ENCODE peak calls at places on chromosomes 3 and 15, in six cellular contexts. O is tibial nerve, V is OCI-LY7, B is brain microvascular endothelial cell, J is WERI-Rb-1, R is cardiac fibroblast. U is an unnamed sample.

GRCh38 chr3:138426211-138426610 is 8.2 kb upstream of the ESYT3 start:
- DNase-seq in O (no peak), V (no peak), B (no peak), J (no peak), R (peak), U (peak)

GRCh38 chr3:45321607-45322391 is 66.6 kb upstream of the LARS2 start:
- DNase-seq in O (no peak), V (no peak), B (no peak), J (no peak), R (no peak), U (no peak)

GRCh38 chr3:21390136-21390535 is 360.9 kb downstream of the ZNF385D start:
- DNase-seq in O (no peak), V (no peak), B (peak), J (no peak), R (peak), U (peak)

GRCh38 chr15:69782809-69783208 is 314.9 kb downstream of the TLE3 start:
- DNase-seq in O (no peak), V (peak), B (no peak), J (peak), R (no peak), U (no peak)

GRCh38 chr3:79568938-79569337 is 198.9 kb downstream of the ROBO1 start:
- DNase-seq in O (no peak), V (no peak), B (no peak), J (no peak), R (no peak), U (no peak)

GRCh38 chr3:111929484-111929883 is 49.3 kb upstream of the ABHD10 start:
- DNase-seq in O (no peak), V (no peak), B (no peak), J (no peak), R (no peak), U (no peak)

GRCh38 chr3:111810909-111811308 is 48.2 kb upstream of the PHLDB2 start:
- DNase-seq in O (no peak), V (no peak), B (peak), J (no peak), R (peak), U (peak)

GRCh38 chr3:184005981-184006507 is 11.6 kb downstream of the ABCC5 start:
- DNase-seq in O (no peak), V (peak), B (peak), J (peak), R (peak), U (peak)

GRCh38 chr3:98021821-98022220 is 13.3 kb downstream of the GABRR3 start:
- DNase-seq in O (no peak), V (no peak), B (peak), J (no peak), R (peak), U (peak)

GRCh38 chr3:164179110-164179774 is 899.1 kb downstream of the SI start:
- DNase-seq in O (no peak), V (no peak), B (no peak), J (no peak), R (no peak), U (no peak)

GRCh38 chr3:64384561-64384960 is 159.3 kb upstream of the PRICKLE2 start:
- DNase-seq in O (no peak), V (no peak), B (no peak), J (no peak), R (no peak), U (no peak)

GRCh38 chr15:39578851-39579486 is 1.9 kb upstream of the THBS1 start:
- DNase-seq in O (no peak), V (no peak), B (no peak), J (no peak), R (no peak), U (peak)

GRCh38 chr3:104388624-104389023 is 978.1 kb upstream of the ALCAM start:
- DNase-seq in O (no peak), V (no peak), B (peak), J (no peak), R (peak), U (peak)

GRCh38 chr15:40150163-40150925 is 10.5 kb upstream of the BUB1B start:
- DNase-seq in O (no peak), V (no peak), B (peak), J (no peak), R (peak), U (peak)

GRCh38 chr15:63003836-63004610 is 38.5 kb upstream of the TPM1 start:
- DNase-seq in O (no peak), V (no peak), B (no peak), J (no peak), R (no peak), U (no peak)

GRCh38 chr3:194906229-194906629 is 220.5 kb downstream of the FAM43A start:
- DNase-seq in O (no peak), V (no peak), B (no peak), J (no peak), R (peak), U (peak)

GRCh38 chr3:54853573-54854404 is 74.1 kb downstream of the LRTM1 start:
- DNase-seq in O (peak), V (peak), B (peak), J (peak), R (peak), U (peak)

GRCh38 chr3:132343018-132343612 is 25.9 kb downstream of the ACP3 start:
- DNase-seq in O (no peak), V (peak), B (peak), J (peak), R (peak), U (peak)

GRCh38 chr15:73844356-73844755 is 29.0 kb upstream of the TBC1D21 start:
- DNase-seq in O (no peak), V (no peak), B (peak), J (no peak), R (peak), U (no peak)

GRCh38 chr3:130658666-130659065 is 88.0 kb downstream of the PIK3R4 start:
- DNase-seq in O (no peak), V (no peak), B (no peak), J (no peak), R (peak), U (peak)

GRCh38 chr15:42409011-42409410 is 49.7 kb downstream of the CAPN3 start:
- DNase-seq in O (no peak), V (no peak), B (no peak), J (no peak), R (no peak), U (no peak)

GRCh38 chr3:139675327-139675726 is 2.4 kb downstream of the NMNAT3 start:
- DNase-seq in O (no peak), V (no peak), B (no peak), J (no peak), R (no peak), U (no peak)

GRCh38 chr3:132256984-132257383 is 60.2 kb upstream of the ACP3 start:
- DNase-seq in O (no peak), V (peak), B (peak), J (peak), R (peak), U (peak)

GRCh38 chr3:4233488-4233887 is 69.7 kb upstream of the SETMAR start:
- DNase-seq in O (no peak), V (no peak), B (no peak), J (no peak), R (no peak), U (no peak)

GRCh38 chr15:70096215-70096974 is 1.3 kb downstream of the TLE3 start:
- DNase-seq in O (peak), V (peak), B (peak), J (no peak), R (peak), U (no peak)

GRCh38 chr3:33385423-33385822 is 54.8 kb downstream of the UBP1 start:
- DNase-seq in O (no peak), V (peak), B (no peak), J (no peak), R (peak), U (no peak)

GRCh38 chr3:87901141-87901540 is 157.7 kb downstream of the CGGBP1 start:
- DNase-seq in O (no peak), V (no peak), B (no peak), J (no peak), R (no peak), U (peak)

GRCh38 chr3:194404365-194405140 is 5.5 kb upstream of the GP5 start:
- DNase-seq in O (no peak), V (peak), B (peak), J (no peak), R (peak), U (peak)

GRCh38 chr15:66027268-66027806 is 158.0 kb downstream of the RAB11A start:
- DNase-seq in O (no peak), V (no peak), B (no peak), J (no peak), R (no peak), U (peak)

GRCh38 chr3:127786358-127787070 is 35.8 kb downstream of the MGLL start:
- DNase-seq in O (peak), V (no peak), B (no peak), J (peak), R (peak), U (peak)

GRCh38 chr3:141646760-141647561 is 91.1 kb upstream of the RNF7 start:
- DNase-seq in O (no peak), V (peak), B (peak), J (peak), R (peak), U (peak)

GRCh38 chr15:36883705-36884355 is 216.5 kb downstream of the MEIS2 start:
- DNase-seq in O (peak), V (peak), B (peak), J (peak), R (peak), U (peak)
- H3K4me3 ChIP-seq in O (no peak), V (no peak), B (no peak), J (peak), R (peak), U (peak)

GRCh38 chr3:114299925-114300624 is 6.2 kb downstream of the TIGIT start:
- DNase-seq in O (no peak), V (no peak), B (no peak), J (no peak), R (no peak), U (no peak)

GRCh38 chr3:114293846-114294245 is at the start of gene TIGIT:
- DNase-seq in O (no peak), V (no peak), B (no peak), J (no peak), R (no peak), U (no peak)

GRCh38 chr3:114294940-114295480 is 1.2 kb downstream of the TIGIT start:
- DNase-seq in O (no peak), V (no peak), B (no peak), J (no peak), R (no peak), U (no peak)

DNA sequence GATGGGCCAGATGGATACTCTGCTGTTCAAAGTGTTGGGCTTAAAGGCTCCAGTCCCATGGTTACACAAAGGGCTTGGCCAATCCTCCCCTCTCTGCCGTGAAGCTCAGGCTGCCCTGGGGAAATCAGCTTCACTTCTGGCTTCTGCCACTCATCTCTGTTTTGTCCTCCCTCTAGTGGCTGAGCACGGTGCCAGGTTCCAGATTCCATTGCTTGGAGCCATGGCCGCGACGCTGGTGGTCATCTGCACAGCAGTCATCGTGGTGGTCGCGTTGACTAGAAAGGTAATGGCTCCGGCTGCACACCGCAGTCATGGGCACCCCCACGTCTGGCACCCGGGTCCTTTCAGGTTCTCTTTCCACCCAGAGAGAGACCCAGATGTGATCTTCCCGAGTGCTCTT is 5.6 kb downstream of the TIGIT start:
- DNase-seq in O (no peak), V (no peak), B (peak), J (peak), R (peak), U (no peak)
- TF ChIP-seq CTCF in O (peak), V (peak), B (peak), J (peak), R (peak), U (peak)

GRCh38 chr3:69386535-69387385 is 872 bp upstream of the FRMD4B start:
- DNase-seq in O (no peak), V (no peak), B (no peak), J (no peak), R (no peak), U (no peak)

GRCh38 chr3:69384379-69384778 is 1.5 kb downstream of the FRMD4B start:
- DNase-seq in O (no peak), V (no peak), B (no peak), J (no peak), R (no peak), U (no peak)

GRCh38 chr3:69388241-69388640 is 2.4 kb upstream of the FRMD4B start:
- DNase-seq in O (no peak), V (no peak), B (no peak), J (no peak), R (no peak), U (no peak)

GRCh38 chr3:69385723-69386483 is at the start of gene FRMD4B:
- DNase-seq in O (peak), V (no peak), B (no peak), J (peak), R (peak), U (no peak)

GRCh38 chr3:69385033-69385722 is 710 bp downstream of the FRMD4B start:
- DNase-seq in O (no peak), V (no peak), B (no peak), J (no peak), R (no peak), U (no peak)
- H3K4me3 ChIP-seq in O (peak), V (no peak), B (peak), J (peak), R (peak), U (no peak)

GRCh38 chr3:197528190-197528589 is 27.6 kb downstream of the BDH1 start:
- DNase-seq in O (no peak), V (no peak), B (no peak), J (no peak), R (no peak), U (peak)

GRCh38 chr3:197523551-197523950 is 32.2 kb downstream of the BDH1 start:
- DNase-seq in O (no peak), V (no peak), B (no peak), J (no peak), R (no peak), U (no peak)

GRCh38 chr3:197527569-197527968 is 28.2 kb downstream of the BDH1 start:
- DNase-seq in O (no peak), V (no peak), B (no peak), J (no peak), R (no peak), U (no peak)

GRCh38 chr3:197524128-197524527 is 31.6 kb downstream of the BDH1 start:
- DNase-seq in O (no peak), V (no peak), B (no peak), J (no peak), R (no peak), U (no peak)

DNA sequence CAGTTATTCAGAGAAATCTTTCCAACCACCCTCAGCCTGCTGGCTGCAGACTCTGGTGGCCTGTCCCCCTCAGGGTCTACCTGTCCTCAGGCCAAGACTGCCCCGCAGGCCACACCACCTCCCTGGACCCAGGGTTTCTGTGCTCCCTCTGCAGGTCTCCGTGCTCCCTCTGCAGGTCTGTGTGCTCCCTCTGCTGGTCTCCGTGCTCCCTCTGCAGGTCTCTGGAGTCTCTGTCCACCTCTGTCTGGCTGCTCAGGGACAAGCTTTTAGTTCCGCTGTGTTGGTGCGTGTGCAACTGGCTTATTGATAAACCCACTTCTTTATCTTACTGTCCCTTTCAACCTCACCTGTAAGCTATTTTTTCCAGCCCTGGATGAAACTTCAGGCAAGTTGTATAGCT is 30.1 kb downstream of the BDH1 start:
- DNase-seq in O (no peak), V (no peak), B (peak), J (no peak), R (peak), U (peak)
- TF ChIP-seq CTCF in O (no peak), V (peak), B (peak), J (peak), R (peak), U (peak)

U was measured in fibroblast of the aortic adventitia.